ENCODE peak calls at places on chromosomes 13 and 19, in four cellular contexts. One of them, this sample, is unnamed.

GRCh38 chr13:90723381-90723780 is 624.1 kb upstream of the MIR17HG start:
- DNase-seq in thoracic aorta: no peak
- DNase-seq in nephron progenitor cell: no peak
- DNase-seq in ecto neural progenitor cell: no peak
- DNase-seq in this sample: no peak

GRCh38 chr19:45798995-45799517 is 6.4 kb upstream of the DMWD start:
- DNase-seq in thoracic aorta: no peak
- DNase-seq in ecto neural progenitor cell: no peak
- DNase-seq in nephron progenitor cell: peak
- DNase-seq in this sample: peak

GRCh38 chr13:113930711-113931637 is 42.9 kb downstream of the C13orf46 start:
- DNase-seq in ecto neural progenitor cell: peak
- DNase-seq in thoracic aorta: peak
- DNase-seq in nephron progenitor cell: no peak
- DNase-seq in this sample: peak

GRCh38 chr19:39409886-39410619 is 2.4 kb upstream of the PLEKHG2 start:
- DNase-seq in thoracic aorta: no peak
- DNase-seq in ecto neural progenitor cell: peak
- DNase-seq in nephron progenitor cell: peak
- DNase-seq in this sample: peak

GRCh38 chr13:20182231-20182846 is 10.4 kb downstream of the GJB2 start:
- DNase-seq in thoracic aorta: no peak
- DNase-seq in ecto neural progenitor cell: peak
- DNase-seq in nephron progenitor cell: peak
- DNase-seq in this sample: peak

GRCh38 chr13:49097374-49097773 is 121.7 kb downstream of the FNDC3A start:
- DNase-seq in thoracic aorta: no peak
- DNase-seq in nephron progenitor cell: no peak
- DNase-seq in ecto neural progenitor cell: no peak
- DNase-seq in this sample: no peak

GRCh38 chr19:42175952-42176648 is 41.4 kb downstream of the DEDD2 start:
- DNase-seq in nephron progenitor cell: no peak
- DNase-seq in ecto neural progenitor cell: no peak
- DNase-seq in thoracic aorta: no peak
- DNase-seq in this sample: no peak

GRCh38 chr19:44738603-44739585 is 9.6 kb upstream of the BCL3 start:
- DNase-seq in thoracic aorta: no peak
- DNase-seq in ecto neural progenitor cell: no peak
- DNase-seq in nephron progenitor cell: no peak
- DNase-seq in this sample: peak

GRCh38 chr19:33883869-33884519 is 87.3 kb downstream of the KCTD15 start:
- DNase-seq in thoracic aorta: no peak
- DNase-seq in ecto neural progenitor cell: no peak
- DNase-seq in nephron progenitor cell: no peak
- DNase-seq in this sample: no peak

GRCh38 chr13:33927315-33927714 is 109.4 kb downstream of the RFC3 start:
- DNase-seq in ecto neural progenitor cell: no peak
- DNase-seq in nephron progenitor cell: no peak
- DNase-seq in thoracic aorta: no peak
- DNase-seq in this sample: no peak

GRCh38 chr19:7751157-7751783 is 3.9 kb upstream of the CD209 start:
- DNase-seq in ecto neural progenitor cell: no peak
- DNase-seq in nephron progenitor cell: no peak
- DNase-seq in thoracic aorta: no peak
- DNase-seq in this sample: no peak

This sample was measured in GM10248.